ENCODE peak calls at places on chromosomes 12 and 14, in seven cellular contexts. O is CD8-positive, alpha-beta T cell; D is posterior cingulate gyrus; Z is CD4-positive, alpha-beta memory T cell; S is NCI-H1417; Q is stimulated activated CD4-positive, alpha-beta T cell treated with anti-CD3 and anti-CD28 coated beads, Interleukin-1b, Interleukin-23, amount 100 ng/mL, for 1 hour; V is AG09319. I is an unnamed sample.

GRCh38 chr12:11839093-11839641 is 189.7 kb downstream of the ETV6 start:
- DNase-seq in S (no peak), V (no peak), O (no peak), Q (no peak), Z (no peak), D (no peak), I (no peak)

GRCh38 chr14:82710257-82710841 is 1176.7 kb upstream of the SEL1L start:
- DNase-seq in D (peak), V (peak), O (no peak), Z (no peak), S (peak), Q (no peak), I (peak)

GRCh38 chr12:53560386-53560785 is 53.1 kb upstream of the NPFF start:
- DNase-seq in Q (no peak), S (no peak), V (no peak), O (no peak), Z (no peak), D (no peak), I (no peak)

GRCh38 chr14:27427796-27428195 is 830.0 kb upstream of the NOVA1 start:
- DNase-seq in D (no peak), Q (no peak), Z (no peak), V (no peak), S (no peak), O (no peak), I (no peak)

GRCh38 chr12:46494424-46494823 is 121.9 kb upstream of the SLC38A2 start:
- DNase-seq in D (no peak), Z (no peak), O (no peak), S (no peak), Q (no peak), V (no peak), I (no peak)

GRCh38 chr12:105239304-105239703 is 3.3 kb upstream of the APPL2 start:
- DNase-seq in O (no peak), V (no peak), S (no peak), Q (no peak), Z (no peak), D (no peak), I (no peak)

GRCh38 chr12:65948320-65949008 is 124.2 kb downstream of the HMGA2 start:
- DNase-seq in V (peak), Q (no peak), D (peak), O (no peak), S (no peak), Z (no peak), I (no peak)

GRCh38 chr12:72723732-72724131 is 451.6 kb downstream of the TRHDE start:
- DNase-seq in S (no peak), V (no peak), Q (no peak), Z (no peak), O (no peak), D (no peak), I (no peak)

GRCh38 chr12:108629824-108630476 is 3.7 kb downstream of the SELPLG start:
- DNase-seq in O (no peak), V (no peak), Q (no peak), S (no peak), D (no peak), Z (peak), I (no peak)

GRCh38 chr14:68774771-68775613 is 17.9 kb downstream of the ZFP36L1 start:
- DNase-seq in V (no peak), D (no peak), Q (no peak), S (peak), O (no peak), Z (no peak), I (no peak)

GRCh38 chr12:94263905-94264655 is 115.7 kb downstream of the PLXNC1 start:
- DNase-seq in Q (no peak), D (no peak), V (no peak), S (no peak), Z (no peak), O (no peak), I (no peak)

GRCh38 chr12:32983968-32984367 is 87.4 kb upstream of the PKP2 start:
- DNase-seq in O (no peak), Q (no peak), S (peak), Z (no peak), V (no peak), D (no peak), I (peak)

GRCh38 chr12:47088021-47088944 is 8.5 kb upstream of the AMIGO2 start:
- DNase-seq in O (no peak), Q (no peak), V (no peak), Z (no peak), D (no peak), S (peak), I (peak)

GRCh38 chr12:53066594-53066978 is 12.6 kb downstream of the SPRYD3 start:
- DNase-seq in Q (no peak), O (no peak), Z (no peak), D (no peak), S (no peak), V (no peak), I (no peak)

GRCh38 chr12:51214895-51215294 is 3.0 kb downstream of the POU6F1 start:
- DNase-seq in Q (no peak), Z (no peak), O (no peak), D (no peak), S (no peak), V (no peak), I (no peak)

GRCh38 chr12:74449872-74450271 is 87.8 kb upstream of the ATXN7L3B start:
- DNase-seq in Q (no peak), O (no peak), D (no peak), Z (no peak), S (no peak), V (no peak), I (no peak)

GRCh38 chr12:91582799-91583198 is 400.2 kb upstream of the DCN start:
- DNase-seq in V (no peak), Q (no peak), O (no peak), S (no peak), D (no peak), Z (no peak), I (no peak)

GRCh38 chr14:23530360-23531055 is 21.1 kb downstream of the ZFHX2 start:
- DNase-seq in V (no peak), Q (no peak), D (no peak), O (no peak), S (no peak), Z (no peak), I (no peak)

GRCh38 chr12:13980548-13981295 is 680 bp downstream of the GRIN2B start:
- DNase-seq in Z (no peak), S (peak), V (no peak), O (no peak), Q (no peak), D (peak), I (no peak)

GRCh38 chr14:106605548-106606448 is 1079.4 kb downstream of the TMEM121 start:
- DNase-seq in O (peak), Q (peak), Z (peak), V (no peak), D (no peak), S (peak), I (no peak)

I was measured in NCI-H748 treated with DMSO at 0.1 percent for 48 hours.